ENCODE peak calls at places on chromosomes 16 and 17, in ten cellular contexts. Z is Calu3, K is prostate gland, T is stomach, S is suprapubic skin, H is Peyer's patch, I is AG09319, G is GM23338, W is IMR-90, J is PC-3. B is an unnamed sample.
A peak's percentile ranks its signal among the peaks of the same experiment; 100 is the strongest.

GRCh38 chr17:4980644-4981216 is 6.7 kb downstream of the CAMTA2 start:
- DNase-seq in Z (peak; percentile 43), K (peak; percentile 42), T (no peak), S (no peak), H (no peak), I (no peak), G (peak; percentile 95), W (peak; percentile 46), J (peak; percentile 65), B (peak; percentile 69)

GRCh38 chr16:51125992-51126391 is 25.1 kb downstream of the SALL1 start:
- DNase-seq in Z (no peak), K (no peak), T (no peak), S (no peak), H (no peak), I (no peak), G (peak; percentile 64), W (no peak), J (no peak), B (no peak)

GRCh38 chr16:6803171-6803570 is 529.5 kb upstream of the RBFOX1 start:
- DNase-seq in Z (no peak), K (no peak), T (no peak), S (no peak), H (no peak), I (no peak), G (no peak), W (no peak), J (no peak), B (no peak)

GRCh38 chr16:79721186-79721745 is 120.7 kb upstream of the MAF start:
- DNase-seq in Z (no peak), K (peak; percentile 30), T (no peak), S (no peak), H (no peak), I (no peak), G (no peak), W (no peak), J (no peak), B (no peak)

GRCh38 chr17:78648293-78648692 is 71.1 kb upstream of the DNAH17 start:
- DNase-seq in Z (no peak), K (no peak), T (no peak), S (no peak), H (no peak), I (no peak), G (no peak), W (no peak), J (no peak), B (no peak)

GRCh38 chr17:81138083-81138482 is 27.2 kb upstream of the PVALEF start:
- DNase-seq in Z (no peak), K (no peak), T (no peak), S (no peak), H (no peak), I (no peak), G (no peak), W (no peak), J (no peak), B (no peak)

GRCh38 chr17:1455291-1455747 is 713 bp downstream of the CRK start:
- DNase-seq in Z (peak; percentile 57), K (peak; percentile 43), T (peak; percentile 62), S (peak; percentile 87), H (peak; percentile 81), I (peak; percentile 30), G (peak; percentile 82), W (peak; percentile 67), J (peak; percentile 60), B (peak; percentile 68)

GRCh38 chr16:2776500-2777139 is 460 bp downstream of the ELOB start:
- DNase-seq in Z (no peak), K (no peak), T (no peak), S (no peak), H (no peak), I (no peak), G (peak; percentile 48), W (no peak), J (peak; percentile 15), B (peak; percentile 66)

GRCh38 chr16:31355701-31356100 is 725 bp downstream of the ITGAX start:
- DNase-seq in Z (no peak), K (no peak), T (no peak), S (no peak), H (no peak), I (no peak), G (no peak), W (no peak), J (no peak), B (no peak)

GRCh38 chr17:56785396-56785795 is 48.3 kb downstream of the C17orf67 start:
- DNase-seq in Z (no peak), K (no peak), T (no peak), S (no peak), H (no peak), I (peak; percentile 45), G (no peak), W (peak; percentile 67), J (peak; percentile 97), B (no peak)

GRCh38 chr17:49994085-49995054 is 654 bp downstream of the DLX3 start:
- DNase-seq in Z (no peak), K (no peak), T (no peak), S (no peak), H (no peak), I (no peak), G (peak; percentile 75), W (no peak), J (no peak), B (no peak)
- TF ChIP-seq CTCF in Z (no peak), K (no peak), T (no peak), S (no peak), H (no peak), I (no peak), G (peak; percentile 42), W (no peak), J (peak; percentile 44), B (no peak)

GRCh38 chr16:8632675-8633182 is 11.2 kb downstream of the METTL22 start:
- DNase-seq in Z (no peak), K (no peak), T (no peak), S (peak; percentile 65), H (no peak), I (no peak), G (no peak), W (no peak), J (no peak), B (no peak)

GRCh38 chr16:8631373-8631772 is 9.9 kb downstream of the METTL22 start:
- DNase-seq in Z (no peak), K (no peak), T (no peak), S (no peak), H (no peak), I (no peak), G (no peak), W (no peak), J (no peak), B (no peak)

GRCh38 chr16:8631818-8632217 is 10.3 kb downstream of the METTL22 start:
- DNase-seq in Z (no peak), K (no peak), T (no peak), S (no peak), H (no peak), I (no peak), G (no peak), W (no peak), J (no peak), B (no peak)

GRCh38 chr16:8639694-8640093 is 18.2 kb downstream of the METTL22 start:
- DNase-seq in Z (no peak), K (no peak), T (no peak), S (no peak), H (no peak), I (no peak), G (no peak), W (no peak), J (no peak), B (no peak)

DNA sequence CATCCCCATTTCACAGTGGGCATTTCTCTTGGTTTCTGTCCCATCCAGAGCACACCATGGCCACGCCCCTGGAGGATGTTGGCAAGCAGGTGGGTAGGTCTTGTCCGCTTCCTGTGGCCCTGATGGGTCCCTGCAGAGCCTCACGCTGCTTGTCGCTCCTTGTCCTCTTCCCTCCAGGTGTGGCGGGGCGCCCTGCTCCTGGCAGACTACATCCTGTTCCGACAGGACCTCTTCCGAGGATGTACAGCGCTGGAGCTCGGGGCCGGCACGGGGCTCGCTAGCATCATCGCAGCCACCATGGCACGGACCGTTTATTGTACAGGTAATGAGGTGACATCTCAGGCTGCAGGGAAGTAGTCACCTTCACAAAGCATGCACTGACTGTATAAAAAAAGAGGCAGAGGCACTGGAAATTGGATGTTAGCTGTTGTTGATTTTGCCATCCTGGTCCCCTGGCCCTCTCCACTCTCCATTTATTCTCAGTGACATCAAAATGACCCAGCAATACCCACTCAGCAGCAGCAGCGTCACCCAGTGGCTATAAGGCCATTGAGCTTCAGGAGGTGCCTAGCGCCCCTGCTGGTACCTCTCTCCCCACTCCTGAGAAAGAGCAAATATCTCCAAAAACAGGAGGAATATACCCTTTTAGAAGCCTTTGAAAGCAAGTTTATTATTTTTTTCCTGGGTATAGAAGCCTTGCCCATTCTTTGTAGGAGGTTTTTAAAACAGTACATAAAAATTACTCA is 13.7 kb downstream of the METTL22 start:
- DNase-seq in Z (peak; percentile 11), K (no peak), T (no peak), S (peak; percentile 59), H (no peak), I (no peak), G (peak; percentile 87), W (peak; percentile 28), J (peak; percentile 22), B (no peak)
- TF ChIP-seq CTCF in Z (peak; percentile 35), K (no peak), T (peak; percentile 8), S (no peak), H (no peak), I (peak; percentile 53), G (peak; percentile 99), W (peak; percentile 83), J (peak; percentile 75), B (no peak)

GRCh38 chr17:41775394-41776226 is 10.9 kb downstream of the JUP start:
- DNase-seq in Z (peak; percentile 85), K (no peak), T (no peak), S (no peak), H (peak; percentile 69), I (no peak), G (peak; percentile 68), W (no peak), J (no peak), B (no peak)

GRCh38 chr17:41779954-41780353 is 6.6 kb downstream of the JUP start:
- DNase-seq in Z (no peak), K (no peak), T (no peak), S (no peak), H (no peak), I (no peak), G (no peak), W (no peak), J (no peak), B (no peak)

GRCh38 chr17:41773731-41774193 is 12.7 kb downstream of the JUP start:
- DNase-seq in Z (no peak), K (no peak), T (no peak), S (no peak), H (no peak), I (no peak), G (no peak), W (peak; percentile 23), J (no peak), B (no peak)

GRCh38 chr17:41777579-41778188 is 8.8 kb downstream of the JUP start:
- DNase-seq in Z (peak; percentile 50), K (peak; percentile 64), T (peak; percentile 78), S (no peak), H (peak; percentile 63), I (peak; percentile 69), G (no peak), W (peak; percentile 96), J (peak; percentile 92), B (no peak)

GRCh38 chr17:41777157-41777578 is 9.3 kb downstream of the JUP start:
- DNase-seq in Z (peak; percentile 67), K (no peak), T (peak; percentile 37), S (no peak), H (peak; percentile 68), I (no peak), G (peak; percentile 54), W (no peak), J (no peak), B (no peak)
- TF ChIP-seq CTCF in Z (no peak), K (peak; percentile 44), T (peak; percentile 14), S (no peak), H (no peak), I (no peak), G (no peak), W (no peak), J (no peak), B (no peak)

GRCh38 chr17:48011405-48012150 is 26.0 kb downstream of the COPZ2 start:
- DNase-seq in Z (peak; percentile 74), K (no peak), T (peak; percentile 32), S (no peak), H (no peak), I (no peak), G (peak; percentile 80), W (peak; percentile 25), J (peak; percentile 82), B (peak; percentile 81)
- TF ChIP-seq CTCF in Z (peak; percentile 86), K (peak; percentile 31), T (no peak), S (no peak), H (peak; percentile 40), I (peak; percentile 45), G (peak; percentile 63), W (peak; percentile 49), J (peak; percentile 81), B (peak; percentile 50)

B was measured in GM20000.